ENCODE peak calls at places on chromosomes 7 and 10, in four cellular contexts. One of them, this sample, is unnamed.

GRCh38 chr7:87234949-87235348 is 15.4 kb upstream of the TMEM243 start:
- DNase-seq in GM12878: no peak
- DNase-seq in K562: no peak
- DNase-seq in HepG2: no peak
- DNase-seq in this sample: no peak

GRCh38 chr10:92173996-92174395 is 116.9 kb downstream of the CPEB3 start:
- DNase-seq in K562: no peak
- DNase-seq in HepG2: no peak
- DNase-seq in GM12878: no peak
- DNase-seq in this sample: no peak

GRCh38 chr7:82015751-82016150 is 245.9 kb upstream of the HGF start:
- DNase-seq in K562: no peak
- DNase-seq in GM12878: no peak
- DNase-seq in HepG2: no peak
- DNase-seq in this sample: no peak

GRCh38 chr7:101635484-101635883 is 6.4 kb upstream of the MYL10 start:
- DNase-seq in K562: no peak
- DNase-seq in GM12878: no peak
- DNase-seq in HepG2: no peak
- DNase-seq in this sample: no peak

GRCh38 chr10:43237631-43238446 is 29.0 kb downstream of the RASGEF1A start:
- DNase-seq in K562: no peak
- DNase-seq in GM12878: no peak
- DNase-seq in HepG2: no peak
- DNase-seq in this sample: no peak

GRCh38 chr10:103816431-103816830 is 38.9 kb downstream of the SH3PXD2A start:
- DNase-seq in K562: no peak
- DNase-seq in GM12878: no peak
- DNase-seq in HepG2: no peak
- DNase-seq in this sample: no peak

GRCh38 chr7:144019457-144019856 is 19.3 kb downstream of the OR6B1 start:
- DNase-seq in HepG2: peak
- DNase-seq in K562: no peak
- DNase-seq in GM12878: no peak
- DNase-seq in this sample: peak

GRCh38 chr10:23826399-23826798 is 382.5 kb upstream of the KIAA1217 start:
- DNase-seq in HepG2: peak
- DNase-seq in GM12878: no peak
- DNase-seq in K562: no peak
- DNase-seq in this sample: peak

GRCh38 chr10:106996510-106996909 is 168.0 kb downstream of the SORCS1 start:
- DNase-seq in HepG2: no peak
- DNase-seq in GM12878: no peak
- DNase-seq in K562: no peak
- DNase-seq in this sample: no peak

GRCh38 chr7:155003215-155003999 is 483 bp upstream of the PAXIP1 start:
- DNase-seq in GM12878: no peak
- DNase-seq in K562: peak
- DNase-seq in HepG2: peak
- DNase-seq in this sample: peak

GRCh38 chr7:17434841-17435692 is 136.6 kb downstream of the AHR start:
- DNase-seq in K562: no peak
- DNase-seq in GM12878: no peak
- DNase-seq in HepG2: no peak
- DNase-seq in this sample: no peak

GRCh38 chr10:42988517-42989395 is 88.1 kb upstream of the RET start:
- DNase-seq in HepG2: no peak
- DNase-seq in K562: peak
- DNase-seq in GM12878: no peak
- DNase-seq in this sample: peak

GRCh38 chr7:151116603-151117002 is 30.3 kb downstream of the AGAP3 start:
- DNase-seq in K562: no peak
- DNase-seq in HepG2: no peak
- DNase-seq in GM12878: no peak
- DNase-seq in this sample: no peak
- TF ChIP-seq CBX5 in K562: no peak
- TF ChIP-seq CBX5 in HepG2: no peak
- TF ChIP-seq CBX5 in GM12878: no peak
- TF ChIP-seq CBX5 in this sample: no peak

GRCh38 chr10:78914502-78915330 is 154.1 kb upstream of the ZMIZ1 start:
- DNase-seq in GM12878: peak
- DNase-seq in K562: no peak
- DNase-seq in HepG2: no peak
- DNase-seq in this sample: no peak
- TF ChIP-seq CBX5 in GM12878: no peak
- TF ChIP-seq CBX5 in K562: no peak
- TF ChIP-seq CBX5 in HepG2: no peak
- TF ChIP-seq CBX5 in this sample: no peak

DNA sequence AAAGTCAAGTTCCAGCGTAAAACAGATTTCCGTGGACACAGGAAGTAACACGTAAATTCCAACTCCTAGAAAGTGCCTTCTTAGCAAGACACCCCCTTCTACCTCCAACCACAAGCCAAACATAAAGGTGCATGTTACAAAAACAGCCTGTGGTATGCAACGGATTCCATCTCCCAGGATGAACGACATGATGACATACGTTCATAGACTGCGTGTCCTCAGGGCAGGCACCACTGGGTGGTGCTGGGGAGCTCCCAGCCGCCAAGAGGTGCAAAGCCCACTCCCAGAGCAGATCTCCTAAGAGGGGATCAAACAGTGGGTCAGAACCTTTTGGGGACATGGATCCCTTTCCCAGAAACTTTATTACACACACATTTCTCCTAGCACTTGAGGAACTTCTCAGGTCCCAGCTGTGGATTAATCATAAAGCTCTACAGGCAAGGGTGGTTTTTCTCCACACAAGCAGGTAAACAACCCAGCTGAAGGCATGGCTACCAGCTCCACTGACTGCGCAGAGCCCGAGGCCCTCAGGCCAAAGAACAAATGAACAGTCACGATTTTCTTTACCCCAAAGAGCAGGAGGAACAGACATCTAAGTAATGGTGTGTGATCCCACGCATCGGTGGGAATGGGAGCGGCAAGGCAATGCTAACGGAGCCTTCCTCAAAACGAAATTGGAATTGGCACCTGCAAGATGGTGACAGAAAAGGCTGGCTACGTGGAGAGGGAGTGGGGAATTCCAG is 13.8 kb downstream of the PSAP start:
- DNase-seq in K562: peak
- DNase-seq in GM12878: no peak
- DNase-seq in HepG2: peak
- DNase-seq in this sample: no peak
- TF ChIP-seq CBX5 in K562: no peak
- TF ChIP-seq CBX5 in GM12878: no peak
- TF ChIP-seq CBX5 in HepG2: peak
- TF ChIP-seq CBX5 in this sample: no peak

GRCh38 chr7:13312327-13312726 is 624.9 kb downstream of the ARL4A start:
- DNase-seq in K562: no peak
- DNase-seq in GM12878: no peak
- DNase-seq in HepG2: no peak
- DNase-seq in this sample: peak
- TF ChIP-seq CBX5 in K562: no peak
- TF ChIP-seq CBX5 in GM12878: no peak
- TF ChIP-seq CBX5 in HepG2: no peak
- TF ChIP-seq CBX5 in this sample: no peak

GRCh38 chr10:83990126-83990525 is 149.2 kb upstream of the GHITM start:
- DNase-seq in K562: no peak
- DNase-seq in HepG2: no peak
- DNase-seq in GM12878: peak
- DNase-seq in this sample: no peak
- TF ChIP-seq CBX5 in K562: no peak
- TF ChIP-seq CBX5 in HepG2: no peak
- TF ChIP-seq CBX5 in GM12878: no peak
- TF ChIP-seq CBX5 in this sample: no peak

DNA sequence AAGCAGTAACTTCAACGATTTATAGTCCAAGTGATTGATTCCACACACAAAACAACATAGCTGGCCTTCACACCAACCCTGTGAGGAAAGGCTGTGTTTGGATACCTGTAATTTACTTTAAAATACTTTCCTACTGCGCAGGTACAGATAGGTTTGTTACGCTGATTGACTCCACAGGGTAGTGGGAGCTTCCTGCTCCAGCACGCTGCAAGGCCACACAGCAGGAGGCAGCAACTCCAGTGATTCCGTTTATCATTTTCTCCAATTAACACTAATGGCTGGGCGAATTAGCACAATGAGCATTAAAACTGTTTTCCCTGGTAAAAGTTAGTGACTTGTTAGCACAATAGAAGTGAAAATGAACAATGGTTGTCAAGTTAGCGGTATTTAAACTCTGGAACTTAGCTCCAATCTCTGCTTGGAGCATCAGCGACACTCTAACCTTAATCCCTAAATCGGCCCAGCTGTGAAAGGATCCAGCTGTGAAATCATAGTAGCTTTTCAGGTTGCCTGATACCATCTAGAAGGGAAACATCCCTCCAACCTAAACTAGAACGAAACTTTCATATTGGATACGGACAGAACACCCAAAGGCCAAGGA is 945 bp downstream of the DCLRE1C start:
- DNase-seq in K562: no peak
- DNase-seq in HepG2: no peak
- DNase-seq in GM12878: no peak
- DNase-seq in this sample: no peak
- TF ChIP-seq CBX5 in K562: no peak
- TF ChIP-seq CBX5 in HepG2: no peak
- TF ChIP-seq CBX5 in GM12878: no peak
- TF ChIP-seq CBX5 in this sample: no peak

DNA sequence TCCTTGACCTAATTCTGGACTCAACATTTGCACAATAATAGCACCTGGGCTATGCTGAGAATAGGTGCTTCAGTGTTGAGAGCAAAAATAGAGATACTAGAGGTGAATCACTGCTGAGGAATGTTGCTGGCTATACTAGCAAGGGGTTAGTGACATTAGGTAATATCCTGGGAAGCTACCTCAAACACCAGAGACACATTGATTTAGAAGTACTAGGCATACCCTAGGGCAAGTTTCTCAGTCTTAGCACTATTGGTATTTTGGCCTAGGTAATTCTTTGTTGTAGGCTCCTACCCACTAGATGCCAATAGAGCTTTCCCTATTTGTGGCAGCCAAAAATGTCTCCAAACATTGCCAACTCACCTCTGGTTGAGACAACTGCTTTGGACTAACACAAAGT is 484.0 kb upstream of the MBL2 start:
- DNase-seq in K562: no peak
- DNase-seq in GM12878: no peak
- DNase-seq in HepG2: peak
- DNase-seq in this sample: peak
- TF ChIP-seq CBX5 in K562: no peak
- TF ChIP-seq CBX5 in GM12878: no peak
- TF ChIP-seq CBX5 in HepG2: no peak
- TF ChIP-seq CBX5 in this sample: no peak

GRCh38 chr7:129282865-129283264 is 58.0 kb downstream of the AHCYL2 start:
- DNase-seq in GM12878: no peak
- DNase-seq in K562: no peak
- DNase-seq in HepG2: no peak
- DNase-seq in this sample: no peak

GRCh38 chr7:129278688-129279087 is 53.9 kb downstream of the AHCYL2 start:
- DNase-seq in GM12878: no peak
- DNase-seq in K562: no peak
- DNase-seq in HepG2: no peak
- DNase-seq in this sample: no peak

GRCh38 chr7:129283938-129284337 is 59.1 kb downstream of the AHCYL2 start:
- DNase-seq in GM12878: no peak
- DNase-seq in K562: no peak
- DNase-seq in HepG2: no peak
- DNase-seq in this sample: no peak

GRCh38 chr7:129279757-129280156 is 54.9 kb downstream of the AHCYL2 start:
- DNase-seq in GM12878: no peak
- DNase-seq in HepG2: no peak
- DNase-seq in K562: no peak
- DNase-seq in this sample: no peak

DNA sequence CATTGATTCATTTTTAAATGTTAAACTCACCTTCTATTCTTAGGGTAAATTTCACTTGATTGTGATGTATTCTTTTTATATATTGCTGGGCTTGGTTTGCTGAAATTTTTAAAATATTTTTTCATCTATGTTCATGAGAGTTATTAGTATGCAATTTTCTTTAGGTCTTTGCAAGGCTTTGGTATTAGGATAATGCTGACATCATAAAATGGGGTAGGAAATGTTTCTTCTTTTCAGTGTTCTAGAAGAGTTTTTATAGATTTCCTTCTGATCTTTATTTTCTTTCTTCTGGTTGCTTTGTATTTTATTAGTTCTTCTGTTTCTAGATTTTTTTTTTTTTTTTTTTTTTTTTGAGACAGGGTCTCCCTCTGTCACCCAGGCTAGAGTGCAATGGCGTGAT is 56.3 kb downstream of the AHCYL2 start:
- DNase-seq in GM12878: no peak
- DNase-seq in K562: no peak
- DNase-seq in HepG2: no peak
- DNase-seq in this sample: no peak
- TF ChIP-seq CBX5 in GM12878: no peak
- TF ChIP-seq CBX5 in K562: no peak
- TF ChIP-seq CBX5 in HepG2: no peak
- TF ChIP-seq CBX5 in this sample: no peak